ENCODE peak calls at places on chromosomes 2 and 18, in seven cellular contexts. D is endothelial cell of umbilical vein, K is kidney, E is nephron progenitor cell, B is colonic mucosa, G is psoas muscle, R is H9. X is an unnamed sample.

GRCh38 chr2:201777043-201777442 is 3.7 kb downstream of the ALS2 start:
- DNase-seq in D (no peak), K (no peak), E (no peak), B (no peak), G (no peak), R (no peak), X (no peak)

GRCh38 chr2:158893474-158893873 is 75.0 kb upstream of the TANC1 start:
- DNase-seq in D (no peak), K (no peak), E (no peak), B (no peak), G (no peak), R (no peak), X (no peak)

GRCh38 chr2:239220363-239220762 is 180.5 kb downstream of the HDAC4 start:
- DNase-seq in D (no peak), K (no peak), E (no peak), B (no peak), G (no peak), R (no peak), X (no peak)

GRCh38 chr2:158529379-158530110 is 72.8 kb downstream of the PKP4 start:
- DNase-seq in D (peak), K (no peak), E (no peak), B (no peak), G (no peak), R (no peak), X (no peak)

GRCh38 chr18:74692367-74693013 is 94.8 kb downstream of the ZNF407 start:
- DNase-seq in D (no peak), K (no peak), E (no peak), B (no peak), G (no peak), R (no peak), X (no peak)

GRCh38 chr2:141611143-141611571 is 519.7 kb downstream of the LRP1B start:
- DNase-seq in D (peak), K (no peak), E (no peak), B (no peak), G (no peak), R (no peak), X (no peak)

GRCh38 chr18:3046216-3046808 is 33.4 kb upstream of the LPIN2 start:
- DNase-seq in D (no peak), K (no peak), E (no peak), B (no peak), G (no peak), R (no peak), X (no peak)

GRCh38 chr2:118417417-118418125 is 329.3 kb downstream of the INSIG2 start:
- DNase-seq in D (no peak), K (no peak), E (no peak), B (no peak), G (no peak), R (no peak), X (no peak)

GRCh38 chr2:1047485-1047884 is 96.8 kb downstream of the SNTG2 start:
- DNase-seq in D (no peak), K (no peak), E (no peak), B (no peak), G (no peak), R (no peak), X (no peak)

GRCh38 chr2:25201265-25201664 is 32.9 kb upstream of the POMC start:
- DNase-seq in D (no peak), K (no peak), E (no peak), B (no peak), G (no peak), R (peak), X (no peak)

GRCh38 chr2:1937480-1937879 is 193.2 kb upstream of the PXDN start:
- DNase-seq in D (no peak), K (no peak), E (no peak), B (no peak), G (no peak), R (no peak), X (no peak)

GRCh38 chr2:148981350-148981749 is 57.1 kb upstream of the LYPD6B start:
- DNase-seq in D (no peak), K (no peak), E (no peak), B (no peak), G (no peak), R (no peak), X (no peak)

GRCh38 chr2:11665510-11666362 is 4.3 kb downstream of the NTSR2 start:
- DNase-seq in D (no peak), K (no peak), E (no peak), B (no peak), G (no peak), R (no peak), X (no peak)

GRCh38 chr2:108393197-108393596 is 15.4 kb downstream of the SULT1C4 start:
- DNase-seq in D (no peak), K (no peak), E (no peak), B (no peak), G (no peak), R (no peak), X (no peak)

GRCh38 chr18:9613550-9614400 is 584 bp downstream of the PPP4R1 start:
- DNase-seq in D (peak), K (peak), E (peak), B (peak), G (peak), R (peak), X (peak)

GRCh38 chr2:223549215-223549614 is 52.9 kb downstream of the SCG2 start:
- DNase-seq in D (peak), K (no peak), E (no peak), B (no peak), G (no peak), R (no peak), X (no peak)

GRCh38 chr2:67451086-67451832 is 54.1 kb downstream of the ETAA1 start:
- DNase-seq in D (peak), K (no peak), E (no peak), B (no peak), G (no peak), R (no peak), X (no peak)

GRCh38 chr2:9681427-9681817 is 50.6 kb upstream of the YWHAQ start:
- DNase-seq in D (peak), K (peak), E (no peak), B (no peak), G (no peak), R (no peak), X (no peak)

GRCh38 chr2:11738589-11739436 is 7.6 kb upstream of the LPIN1 start:
- DNase-seq in D (peak), K (peak), E (peak), B (peak), G (peak), R (peak), X (peak)

GRCh38 chr2:75294362-75294761 is 95.0 kb upstream of the TACR1 start:
- DNase-seq in D (no peak), K (no peak), E (no peak), B (no peak), G (no peak), R (no peak), X (no peak)

GRCh38 chr18:74617486-74617885 is 19.8 kb downstream of the ZNF407 start:
- DNase-seq in D (peak), K (no peak), E (no peak), B (no peak), G (no peak), R (no peak), X (no peak)

GRCh38 chr2:10009271-10009810 is 34.0 kb upstream of the KLF11 start:
- DNase-seq in D (no peak), K (no peak), E (no peak), B (no peak), G (no peak), R (no peak), X (no peak)

GRCh38 chr2:134692461-134692860 is 26.3 kb downstream of the TMEM163 start:
- DNase-seq in D (no peak), K (no peak), E (no peak), B (no peak), G (no peak), R (no peak), X (no peak)

GRCh38 chr2:217960351-217960750 is 42.4 kb downstream of the TNS1 start:
- DNase-seq in D (no peak), K (peak), E (no peak), B (no peak), G (no peak), R (no peak), X (no peak)

GRCh38 chr2:24793752-24794477 is 690 bp downstream of the CENPO start:
- DNase-seq in D (peak), K (no peak), E (peak), B (peak), G (no peak), R (peak), X (peak)

GRCh38 chr2:231613655-231614558 is 21.2 kb downstream of the TEX44 start:
- DNase-seq in D (peak), K (peak), E (peak), B (peak), G (peak), R (peak), X (peak)
- TF ChIP-seq CTCF in D (peak), K (peak), E (peak), B (no peak), G (peak), R (peak), X (peak)

DNA sequence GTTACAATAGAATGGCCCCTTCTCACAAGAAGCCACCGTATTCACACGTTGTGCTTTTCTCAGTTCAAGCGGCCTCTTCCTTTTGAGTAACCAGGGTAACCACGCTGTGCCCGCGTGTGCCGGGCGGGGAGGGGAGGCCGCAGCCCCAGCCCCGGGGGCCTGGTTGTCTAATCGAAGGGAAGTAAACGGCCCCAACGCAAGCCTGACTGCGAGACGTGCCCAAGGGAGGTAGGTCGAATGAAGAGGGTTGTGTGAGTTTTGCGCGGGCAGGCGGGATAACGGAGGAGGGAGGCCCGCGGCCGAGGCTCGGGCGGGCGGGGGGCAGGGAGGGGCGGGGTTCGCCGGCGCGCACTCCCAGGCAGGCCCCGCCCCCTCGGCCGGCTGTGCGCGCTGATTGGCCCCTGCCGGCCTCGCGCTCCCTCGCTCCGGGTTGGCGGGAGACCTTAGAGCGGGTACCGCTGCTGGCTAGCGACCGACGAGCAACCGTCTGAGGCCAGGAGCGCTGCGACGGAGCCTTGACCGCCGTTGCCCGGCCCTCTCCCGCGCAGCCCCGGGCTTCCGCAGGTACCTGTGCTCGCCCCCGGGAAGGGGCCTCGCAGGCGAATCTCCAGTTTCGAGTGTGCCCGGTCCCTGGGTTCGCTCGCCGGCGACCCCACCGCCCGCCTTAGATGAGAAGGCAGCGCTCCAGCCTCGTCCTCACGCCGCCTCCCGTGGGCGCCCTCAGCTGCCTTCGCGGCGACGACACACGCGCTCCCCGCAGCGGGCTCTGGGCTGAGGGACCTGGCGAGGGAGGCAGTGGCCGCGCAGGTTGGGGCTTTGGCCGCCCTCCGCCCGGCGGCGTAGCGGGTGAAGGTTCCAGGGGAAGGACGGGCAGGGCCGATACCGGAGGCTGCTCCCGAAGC is at the start of gene SPDYA:
- DNase-seq in D (peak), K (peak), E (peak), B (peak), G (peak), R (peak), X (peak)
- TF ChIP-seq CTCF in D (no peak), K (no peak), E (no peak), B (no peak), G (peak), R (no peak), X (no peak)

DNA sequence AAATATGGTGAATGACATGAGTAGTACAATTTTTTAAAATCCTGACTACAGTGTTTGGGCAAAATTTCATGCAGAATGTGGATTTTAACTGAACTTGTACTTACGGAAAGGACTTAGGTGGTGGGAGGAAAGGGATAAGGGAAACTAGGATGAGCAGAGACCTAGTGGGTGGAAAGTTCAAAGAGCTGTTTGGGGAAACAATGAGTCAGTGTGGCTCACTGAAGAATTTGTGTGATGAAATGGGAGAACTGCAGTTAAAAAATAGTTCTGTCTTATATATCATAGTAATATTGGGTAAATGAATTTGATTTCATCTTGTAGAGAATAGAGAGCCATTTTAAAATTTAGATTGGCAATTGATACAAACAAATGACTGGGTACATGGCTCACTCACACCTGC is 220.1 kb upstream of the CTAGE1 start:
- DNase-seq in D (no peak), K (no peak), E (no peak), B (no peak), G (no peak), R (no peak), X (no peak)
- TF ChIP-seq CTCF in D (no peak), K (no peak), E (no peak), B (no peak), G (no peak), R (no peak), X (no peak)

GRCh38 chr2:199684168-199684567 is 166.8 kb downstream of the FTCDNL1 start:
- DNase-seq in D (no peak), K (no peak), E (no peak), B (no peak), G (no peak), R (no peak), X (no peak)
- TF ChIP-seq CTCF in D (no peak), K (no peak), E (no peak), B (no peak), G (no peak), R (peak), X (no peak)

GRCh38 chr18:55093808-55094207 is 134.5 kb upstream of the CCDC68 start:
- DNase-seq in D (no peak), K (no peak), E (no peak), B (no peak), G (no peak), R (no peak), X (no peak)

GRCh38 chr18:55093295-55093694 is 134.0 kb upstream of the CCDC68 start:
- DNase-seq in D (no peak), K (no peak), E (no peak), B (no peak), G (no peak), R (no peak), X (no peak)

GRCh38 chr18:55097406-55098170 is 138.3 kb upstream of the CCDC68 start:
- DNase-seq in D (peak), K (no peak), E (peak), B (no peak), G (no peak), R (no peak), X (no peak)

GRCh38 chr18:55095579-55095978 is 136.3 kb upstream of the CCDC68 start:
- DNase-seq in D (no peak), K (no peak), E (no peak), B (no peak), G (no peak), R (no peak), X (no peak)

GRCh38 chr18:55096261-55097026 is 137.2 kb upstream of the CCDC68 start:
- DNase-seq in D (peak), K (no peak), E (no peak), B (peak), G (no peak), R (peak), X (no peak)
- TF ChIP-seq CTCF in D (peak), K (peak), E (no peak), B (no peak), G (peak), R (peak), X (peak)

GRCh38 chr2:205566556-205567061 is 115.7 kb upstream of the NRP2 start:
- DNase-seq in D (no peak), K (no peak), E (no peak), B (no peak), G (no peak), R (no peak), X (no peak)

GRCh38 chr2:205557873-205558272 is 124.4 kb upstream of the NRP2 start:
- DNase-seq in D (no peak), K (no peak), E (no peak), B (no peak), G (no peak), R (no peak), X (no peak)

GRCh38 chr2:205564761-205565160 is 117.5 kb upstream of the NRP2 start:
- DNase-seq in D (no peak), K (no peak), E (no peak), B (no peak), G (no peak), R (no peak), X (no peak)

GRCh38 chr2:205568620-205569019 is 113.7 kb upstream of the NRP2 start:
- DNase-seq in D (no peak), K (no peak), E (no peak), B (no peak), G (no peak), R (no peak), X (no peak)

GRCh38 chr2:205563646-205564045 is 118.7 kb upstream of the NRP2 start:
- DNase-seq in D (no peak), K (no peak), E (no peak), B (peak), G (no peak), R (peak), X (no peak)
- TF ChIP-seq CTCF in D (peak), K (peak), E (peak), B (peak), G (peak), R (peak), X (peak)

GRCh38 chr2:231674587-231675334 is 33.6 kb upstream of the PTMA start:
- DNase-seq in D (peak), K (peak), E (peak), B (peak), G (peak), R (peak), X (peak)

GRCh38 chr2:231671617-231672350 is 36.5 kb upstream of the PTMA start:
- DNase-seq in D (no peak), K (no peak), E (no peak), B (peak), G (no peak), R (no peak), X (no peak)

GRCh38 chr2:231673348-231673770 is 35.0 kb upstream of the PTMA start:
- DNase-seq in D (no peak), K (no peak), E (peak), B (peak), G (no peak), R (peak), X (no peak)

GRCh38 chr2:231670892-231671616 is 37.3 kb upstream of the PTMA start:
- DNase-seq in D (peak), K (peak), E (no peak), B (peak), G (no peak), R (peak), X (no peak)

DNA sequence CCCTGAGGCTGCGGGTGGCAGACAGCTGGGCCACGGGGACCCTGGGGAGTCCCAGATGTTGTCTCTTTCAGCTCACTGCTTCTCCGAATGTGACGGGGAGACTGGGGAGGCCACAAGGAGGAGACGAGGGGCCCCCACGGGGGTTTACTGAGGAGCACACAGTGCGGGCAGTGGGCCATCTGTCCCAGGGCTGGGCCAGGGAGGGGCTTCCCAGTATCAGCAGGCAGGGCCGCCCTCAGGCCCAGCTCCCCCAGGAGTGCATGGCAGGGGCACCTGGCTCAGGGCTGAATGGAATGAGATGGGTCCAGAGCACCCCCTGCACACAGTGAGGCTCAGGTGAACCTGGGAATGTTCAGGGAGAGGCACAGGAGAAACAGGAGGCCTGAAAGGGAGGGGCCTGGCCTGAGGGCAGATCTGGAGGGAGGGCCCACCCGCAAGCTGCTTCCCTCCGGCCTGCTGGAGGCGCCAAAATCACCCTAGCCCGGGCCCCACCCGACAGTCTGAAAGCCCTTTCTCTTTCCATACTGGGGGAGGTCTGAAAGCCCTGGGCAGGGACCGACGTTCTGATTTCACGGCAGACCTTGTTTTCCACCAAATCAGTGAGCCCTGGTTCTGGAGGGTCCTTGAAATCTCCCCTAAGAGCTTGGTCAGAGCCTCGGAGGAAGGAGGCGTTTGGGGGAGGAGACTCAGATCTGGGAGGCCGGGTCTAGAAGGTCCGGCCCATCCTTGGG is 35.5 kb upstream of the PTMA start:
- DNase-seq in D (no peak), K (no peak), E (peak), B (peak), G (no peak), R (peak), X (no peak)
- TF ChIP-seq CTCF in D (peak), K (no peak), E (no peak), B (peak), G (no peak), R (peak), X (no peak)

GRCh38 chr2:65142515-65142914 is 12.6 kb upstream of the RAB1A start:
- DNase-seq in D (no peak), K (no peak), E (no peak), B (no peak), G (no peak), R (no peak), X (no peak)
- TF ChIP-seq CTCF in D (peak), K (no peak), E (no peak), B (peak), G (no peak), R (peak), X (no peak)

DNA sequence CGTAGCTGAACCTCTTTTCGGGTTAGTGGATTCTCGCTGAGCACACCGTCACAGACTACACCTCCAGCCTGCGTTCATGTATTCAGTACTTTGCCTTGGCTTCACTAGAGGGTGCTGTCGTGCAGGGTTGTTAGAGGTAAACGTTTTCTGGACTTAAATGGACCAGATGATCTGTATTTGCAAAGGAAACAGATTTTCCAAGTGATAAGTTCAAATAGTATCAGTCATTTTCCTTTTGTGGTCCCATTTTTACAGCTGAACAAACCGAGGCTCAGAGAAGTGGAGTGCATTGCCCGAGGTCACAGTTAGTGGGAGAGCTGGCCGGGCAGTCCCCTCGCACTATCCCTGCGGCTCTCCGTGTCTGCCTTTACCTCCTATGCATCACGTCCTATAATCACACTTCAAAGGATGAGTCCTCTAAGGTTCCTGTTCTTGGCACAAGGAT is 125.9 kb downstream of the MAP4K4 start:
- DNase-seq in D (peak), K (no peak), E (peak), B (peak), G (peak), R (peak), X (peak)
- TF ChIP-seq CTCF in D (peak), K (peak), E (peak), B (peak), G (peak), R (peak), X (peak)